ENCODE peak calls at places on chromosome 18, in four cellular contexts. One of them, this sample, is unnamed.

GRCh38 chr18:49878567-49878966 is 65.2 kb upstream of the ACAA2 start:
- DNase-seq in GM23338: no peak
- DNase-seq in AG04450: no peak
- DNase-seq in mammary epithelial cell: peak
- DNase-seq in this sample: no peak

GRCh38 chr18:58241877-58242276 is 197.9 kb downstream of the NEDD4L start:
- DNase-seq in mammary epithelial cell: peak
- DNase-seq in GM23338: no peak
- DNase-seq in AG04450: peak
- DNase-seq in this sample: peak

GRCh38 chr18:74493689-74494088 is 2.5 kb upstream of the CNDP2 start:
- DNase-seq in mammary epithelial cell: peak
- DNase-seq in AG04450: peak
- DNase-seq in GM23338: peak
- DNase-seq in this sample: peak

GRCh38 chr18:75250471-75250821 is 39.8 kb downstream of the TSHZ1 start:
- DNase-seq in mammary epithelial cell: no peak
- DNase-seq in AG04450: no peak
- DNase-seq in GM23338: no peak
- DNase-seq in this sample: no peak

GRCh38 chr18:21004721-21005120 is 106.9 kb downstream of the ROCK1 start:
- DNase-seq in GM23338: no peak
- DNase-seq in AG04450: peak
- DNase-seq in mammary epithelial cell: peak
- DNase-seq in this sample: peak

GRCh38 chr18:7133181-7133580 is 15.6 kb upstream of the LAMA1 start:
- DNase-seq in AG04450: no peak
- DNase-seq in mammary epithelial cell: no peak
- DNase-seq in GM23338: no peak
- DNase-seq in this sample: peak

GRCh38 chr18:38368886-38369285 is 803.3 kb upstream of the CELF4 start:
- DNase-seq in mammary epithelial cell: no peak
- DNase-seq in GM23338: no peak
- DNase-seq in AG04450: no peak
- DNase-seq in this sample: peak

GRCh38 chr18:34075963-34076860 is 148.5 kb downstream of the NOL4 start:
- DNase-seq in GM23338: no peak
- DNase-seq in mammary epithelial cell: no peak
- DNase-seq in AG04450: no peak
- DNase-seq in this sample: no peak

GRCh38 chr18:73684651-73685050 is 463.0 kb downstream of the FBXO15 start:
- DNase-seq in GM23338: no peak
- DNase-seq in mammary epithelial cell: peak
- DNase-seq in AG04450: no peak
- DNase-seq in this sample: peak

GRCh38 chr18:34158881-34159690 is 65.6 kb downstream of the NOL4 start:
- DNase-seq in mammary epithelial cell: no peak
- DNase-seq in GM23338: peak
- DNase-seq in AG04450: no peak
- DNase-seq in this sample: peak

GRCh38 chr18:48542513-48543181 is 3.8 kb downstream of the CTIF start:
- DNase-seq in GM23338: peak
- DNase-seq in mammary epithelial cell: peak
- DNase-seq in AG04450: no peak
- DNase-seq in this sample: no peak

GRCh38 chr18:34789768-34790344 is 79.8 kb downstream of the DTNA start:
- DNase-seq in AG04450: no peak
- DNase-seq in GM23338: no peak
- DNase-seq in mammary epithelial cell: no peak
- DNase-seq in this sample: no peak

GRCh38 chr18:56645415-56646016 is 5.6 kb upstream of the WDR7 start:
- DNase-seq in AG04450: no peak
- DNase-seq in mammary epithelial cell: no peak
- DNase-seq in GM23338: peak
- DNase-seq in this sample: no peak

GRCh38 chr18:4017479-4017878 is 437.6 kb downstream of the DLGAP1 start:
- DNase-seq in mammary epithelial cell: no peak
- DNase-seq in AG04450: no peak
- DNase-seq in GM23338: peak
- DNase-seq in this sample: no peak

GRCh38 chr18:28995319-28995718 is 818.4 kb upstream of the CDH2 start:
- DNase-seq in AG04450: no peak
- DNase-seq in GM23338: no peak
- DNase-seq in mammary epithelial cell: no peak
- DNase-seq in this sample: no peak

GRCh38 chr18:49052891-49053644 is 102.3 kb upstream of the SMAD7 start:
- DNase-seq in AG04450: peak
- DNase-seq in mammary epithelial cell: peak
- DNase-seq in GM23338: no peak
- DNase-seq in this sample: peak

GRCh38 chr18:47531759-47532158 is 280.3 kb upstream of the SKOR2 start:
- DNase-seq in GM23338: peak
- DNase-seq in mammary epithelial cell: no peak
- DNase-seq in AG04450: no peak
- DNase-seq in this sample: no peak

DNA sequence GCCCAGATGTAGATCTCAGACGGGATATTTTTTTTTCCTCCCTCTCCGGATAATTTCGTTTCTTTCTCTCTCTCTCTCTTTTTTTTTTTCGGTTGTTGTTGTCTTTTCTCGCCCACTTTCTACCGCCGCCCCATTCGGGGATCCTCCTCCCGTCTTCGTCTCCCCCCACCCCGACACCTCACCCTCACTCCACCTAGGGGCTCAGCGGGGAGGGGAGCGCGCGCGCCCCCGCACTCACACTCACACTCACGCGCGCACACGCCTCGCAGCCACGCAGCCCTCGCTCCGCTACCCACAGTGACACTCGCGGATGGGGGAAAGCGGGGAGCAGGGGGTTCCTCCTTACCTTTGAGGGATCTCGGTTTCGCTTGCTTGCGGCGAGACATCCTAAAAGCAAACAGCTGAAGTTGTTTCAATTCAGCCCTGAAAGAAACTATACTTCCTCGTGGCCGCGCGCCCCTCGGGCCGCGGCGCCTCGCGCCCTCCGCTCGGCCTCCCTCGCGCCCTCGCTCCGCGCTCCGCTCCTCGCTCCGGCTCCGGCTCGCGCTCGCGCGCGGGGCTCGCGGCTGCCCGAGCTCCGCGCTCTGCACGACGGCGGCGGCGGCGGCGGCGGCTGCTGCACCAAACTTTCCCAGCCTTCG is 1.3 kb downstream of the ZNF521 start:
- DNase-seq in GM23338: peak
- DNase-seq in mammary epithelial cell: peak
- DNase-seq in AG04450: peak
- DNase-seq in this sample: peak
- H3K4me3 ChIP-seq in GM23338: peak
- H3K4me3 ChIP-seq in mammary epithelial cell: peak
- H3K4me3 ChIP-seq in AG04450: peak
- H3K4me3 ChIP-seq in this sample: peak

DNA sequence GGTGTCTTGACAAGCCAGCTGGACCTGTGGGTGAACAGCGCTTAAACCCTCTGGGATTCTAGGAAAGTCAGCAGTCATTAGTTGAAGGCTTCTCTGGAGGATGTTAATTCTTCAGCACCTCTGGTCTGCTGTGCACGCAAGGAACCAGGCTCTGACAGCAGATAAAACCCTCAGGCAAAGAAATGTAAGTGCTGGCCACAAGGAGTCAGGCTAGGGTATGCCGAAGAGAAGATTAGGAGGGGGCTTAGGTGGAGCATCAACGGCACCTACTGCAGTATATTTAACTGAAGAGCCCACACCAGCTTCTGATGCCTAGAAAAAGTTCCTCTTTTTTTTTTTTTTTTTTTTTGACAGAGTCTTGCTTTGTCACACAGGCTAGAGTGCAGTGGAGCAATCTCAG is 304.2 kb upstream of the MC4R start:
- DNase-seq in AG04450: no peak
- DNase-seq in mammary epithelial cell: no peak
- DNase-seq in GM23338: peak
- DNase-seq in this sample: no peak
- TF ChIP-seq CTCF in AG04450: no peak
- TF ChIP-seq CTCF in mammary epithelial cell: peak
- TF ChIP-seq CTCF in GM23338: peak
- TF ChIP-seq CTCF in this sample: no peak

GRCh38 chr18:22605736-22606135 is 188.0 kb upstream of the CTAGE1 start:
- DNase-seq in AG04450: no peak
- DNase-seq in GM23338: no peak
- DNase-seq in mammary epithelial cell: peak
- DNase-seq in this sample: no peak

GRCh38 chr18:22613058-22613690 is 195.5 kb upstream of the CTAGE1 start:
- DNase-seq in GM23338: no peak
- DNase-seq in AG04450: no peak
- DNase-seq in mammary epithelial cell: no peak
- DNase-seq in this sample: no peak

GRCh38 chr18:22606563-22607283 is 189.0 kb upstream of the CTAGE1 start:
- DNase-seq in AG04450: no peak
- DNase-seq in GM23338: peak
- DNase-seq in mammary epithelial cell: no peak
- DNase-seq in this sample: peak

GRCh38 chr18:22607284-22607635 is 189.5 kb upstream of the CTAGE1 start:
- DNase-seq in mammary epithelial cell: no peak
- DNase-seq in GM23338: no peak
- DNase-seq in AG04450: no peak
- DNase-seq in this sample: no peak

GRCh38 chr18:22609642-22610041 is 191.9 kb upstream of the CTAGE1 start:
- DNase-seq in mammary epithelial cell: peak
- DNase-seq in GM23338: peak
- DNase-seq in AG04450: no peak
- DNase-seq in this sample: peak
- H3K4me3 ChIP-seq in mammary epithelial cell: no peak
- H3K4me3 ChIP-seq in GM23338: no peak
- H3K4me3 ChIP-seq in AG04450: no peak
- H3K4me3 ChIP-seq in this sample: no peak

GRCh38 chr18:9950289-9951016 is 36.6 kb downstream of the VAPA start:
- DNase-seq in AG04450: no peak
- DNase-seq in GM23338: no peak
- DNase-seq in mammary epithelial cell: no peak
- DNase-seq in this sample: peak

GRCh38 chr18:9949315-9949714 is 35.5 kb downstream of the VAPA start:
- DNase-seq in mammary epithelial cell: no peak
- DNase-seq in AG04450: no peak
- DNase-seq in GM23338: no peak
- DNase-seq in this sample: no peak

GRCh38 chr18:9952633-9953416 is 39.0 kb downstream of the VAPA start:
- DNase-seq in mammary epithelial cell: peak
- DNase-seq in AG04450: no peak
- DNase-seq in GM23338: no peak
- DNase-seq in this sample: peak

GRCh38 chr18:9949861-9950260 is 36.0 kb downstream of the VAPA start:
- DNase-seq in mammary epithelial cell: no peak
- DNase-seq in GM23338: no peak
- DNase-seq in AG04450: no peak
- DNase-seq in this sample: no peak

GRCh38 chr18:9951022-9951859 is 37.4 kb downstream of the VAPA start:
- DNase-seq in mammary epithelial cell: peak
- DNase-seq in GM23338: peak
- DNase-seq in AG04450: peak
- DNase-seq in this sample: peak
- TF ChIP-seq CTCF in mammary epithelial cell: peak
- TF ChIP-seq CTCF in GM23338: peak
- TF ChIP-seq CTCF in AG04450: peak
- TF ChIP-seq CTCF in this sample: peak

DNA sequence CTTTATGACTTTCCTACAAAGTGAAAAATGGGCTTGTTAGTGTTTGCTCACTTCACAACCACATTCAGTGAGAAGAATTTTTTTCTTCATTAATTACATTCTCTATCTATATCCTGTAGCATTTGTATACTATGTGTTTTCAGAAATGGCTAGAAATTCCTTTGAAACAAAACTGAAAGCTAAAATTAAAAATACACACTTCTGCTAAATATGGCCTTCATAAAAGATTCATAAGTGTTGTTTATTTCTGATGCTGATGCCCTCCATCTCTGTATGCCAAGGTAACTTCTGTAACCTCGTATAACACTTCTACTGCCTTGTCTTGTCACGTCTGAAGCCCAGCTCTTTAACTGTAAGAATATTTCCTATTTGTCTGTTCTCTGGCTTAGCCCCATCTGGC is 59.8 kb downstream of the PMAIP1 start:
- DNase-seq in GM23338: no peak
- DNase-seq in mammary epithelial cell: no peak
- DNase-seq in AG04450: no peak
- DNase-seq in this sample: no peak
- H3K4me3 ChIP-seq in GM23338: no peak
- H3K4me3 ChIP-seq in mammary epithelial cell: no peak
- H3K4me3 ChIP-seq in AG04450: no peak
- H3K4me3 ChIP-seq in this sample: no peak

DNA sequence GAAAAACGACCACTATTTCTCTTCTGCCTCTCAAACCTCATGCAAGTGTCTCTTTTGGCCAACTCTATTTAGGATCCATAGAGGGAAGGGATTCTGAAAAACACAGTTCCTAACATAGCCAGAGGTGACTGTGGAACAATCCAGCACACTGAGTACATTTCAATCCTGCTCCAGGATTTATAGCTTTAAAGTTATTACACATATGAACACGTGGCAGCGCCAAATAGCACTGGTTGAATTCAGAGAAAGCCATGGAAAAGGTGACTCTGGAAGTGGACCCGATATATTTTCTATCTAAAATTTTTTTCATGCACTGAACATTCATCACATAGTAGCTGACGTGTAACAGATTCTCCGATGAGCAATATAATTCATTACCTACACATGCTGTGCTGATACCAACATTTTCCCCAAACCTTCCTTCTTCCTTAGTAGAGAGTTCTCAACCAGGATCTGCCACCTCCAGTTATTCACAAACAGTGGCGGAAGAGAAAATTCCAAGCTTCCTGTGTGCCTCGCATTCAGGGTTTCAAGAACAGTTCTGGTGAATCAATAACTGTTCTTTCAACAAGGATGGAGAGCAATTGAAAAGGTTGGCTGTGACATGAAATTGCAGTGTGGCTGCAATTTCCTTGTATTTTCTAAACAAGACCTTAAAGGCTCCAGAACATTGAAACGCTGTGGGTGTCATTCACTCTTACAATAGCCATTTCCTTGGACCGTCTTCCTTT is 25.7 kb upstream of the TTR start:
- DNase-seq in mammary epithelial cell: no peak
- DNase-seq in AG04450: no peak
- DNase-seq in GM23338: no peak
- DNase-seq in this sample: no peak
- TF ChIP-seq CTCF in mammary epithelial cell: no peak
- TF ChIP-seq CTCF in AG04450: no peak
- TF ChIP-seq CTCF in GM23338: peak
- TF ChIP-seq CTCF in this sample: no peak

GRCh38 chr18:79856119-79857080 is 58.7 kb downstream of the KCNG2 start:
- DNase-seq in mammary epithelial cell: no peak
- DNase-seq in GM23338: peak
- DNase-seq in AG04450: no peak
- DNase-seq in this sample: no peak
- H3K4me3 ChIP-seq in mammary epithelial cell: no peak
- H3K4me3 ChIP-seq in GM23338: no peak
- H3K4me3 ChIP-seq in AG04450: no peak
- H3K4me3 ChIP-seq in this sample: no peak

GRCh38 chr18:10754128-10754527 is 228.3 kb downstream of the NAPG start:
- DNase-seq in mammary epithelial cell: no peak
- DNase-seq in GM23338: no peak
- DNase-seq in AG04450: no peak
- DNase-seq in this sample: no peak
- TF ChIP-seq CTCF in mammary epithelial cell: no peak
- TF ChIP-seq CTCF in GM23338: peak
- TF ChIP-seq CTCF in AG04450: no peak
- TF ChIP-seq CTCF in this sample: no peak